ENCODE peak calls at places on chromosomes 12 and 14, in four cellular contexts. E is adrenal gland, D is fibroblast of lung, V is HL-60. F is an unnamed sample.

GRCh38 chr14:96811265-96811664 is 14.1 kb downstream of the VRK1 start:
- DNase-seq in E (no peak), D (peak), V (no peak), F (no peak)

GRCh38 chr12:131101006-131101405 is 147.3 kb downstream of the ADGRD1 start:
- DNase-seq in E (no peak), D (no peak), V (no peak), F (no peak)

GRCh38 chr12:95177201-95177768 is 40.0 kb downstream of the FGD6 start:
- DNase-seq in E (no peak), D (peak), V (no peak), F (no peak)

GRCh38 chr14:22850944-22851790 is 14.8 kb downstream of the MMP14 start:
- DNase-seq in E (peak), D (peak), V (peak), F (no peak)

GRCh38 chr12:64120568-64120967 is 101.5 kb downstream of the KICS2 start:
- DNase-seq in E (no peak), D (no peak), V (no peak), F (no peak)

GRCh38 chr14:56803816-56804535 is 6.3 kb downstream of the OTX2 start:
- DNase-seq in E (no peak), D (no peak), V (no peak), F (no peak)

GRCh38 chr14:71529855-71530254 is 402.4 kb upstream of the RGS6 start:
- DNase-seq in E (peak), D (peak), V (no peak), F (no peak)

GRCh38 chr12:15322164-15323054 is at the start of gene PTPRO:
- DNase-seq in E (no peak), D (peak), V (no peak), F (no peak)

GRCh38 chr12:130967631-130968030 is 13.9 kb downstream of the ADGRD1 start:
- DNase-seq in E (no peak), D (no peak), V (no peak), F (no peak)

GRCh38 chr14:77376380-77376770 is 519 bp downstream of the TMED8 start:
- DNase-seq in E (peak), D (peak), V (peak), F (peak)

GRCh38 chr14:77375973-77376372 is 921 bp downstream of the TMED8 start:
- DNase-seq in E (no peak), D (no peak), V (no peak), F (no peak)

GRCh38 chr14:77376771-77377501 is at the start of the genes SAMD15 and TMED8:
- DNase-seq in E (peak), D (peak), V (peak), F (peak)

GRCh38 chr14:77377502-77377844 is 294 bp downstream of the SAMD15 start:
- DNase-seq in E (no peak), D (no peak), V (no peak), F (no peak)

GRCh38 chr14:77375164-77375950 is 1.5 kb downstream of the TMED8 start:
- DNase-seq in E (no peak), D (no peak), V (peak), F (peak)
- TF ChIP-seq CTCF in E (no peak), D (no peak), V (no peak), F (no peak)

DNA sequence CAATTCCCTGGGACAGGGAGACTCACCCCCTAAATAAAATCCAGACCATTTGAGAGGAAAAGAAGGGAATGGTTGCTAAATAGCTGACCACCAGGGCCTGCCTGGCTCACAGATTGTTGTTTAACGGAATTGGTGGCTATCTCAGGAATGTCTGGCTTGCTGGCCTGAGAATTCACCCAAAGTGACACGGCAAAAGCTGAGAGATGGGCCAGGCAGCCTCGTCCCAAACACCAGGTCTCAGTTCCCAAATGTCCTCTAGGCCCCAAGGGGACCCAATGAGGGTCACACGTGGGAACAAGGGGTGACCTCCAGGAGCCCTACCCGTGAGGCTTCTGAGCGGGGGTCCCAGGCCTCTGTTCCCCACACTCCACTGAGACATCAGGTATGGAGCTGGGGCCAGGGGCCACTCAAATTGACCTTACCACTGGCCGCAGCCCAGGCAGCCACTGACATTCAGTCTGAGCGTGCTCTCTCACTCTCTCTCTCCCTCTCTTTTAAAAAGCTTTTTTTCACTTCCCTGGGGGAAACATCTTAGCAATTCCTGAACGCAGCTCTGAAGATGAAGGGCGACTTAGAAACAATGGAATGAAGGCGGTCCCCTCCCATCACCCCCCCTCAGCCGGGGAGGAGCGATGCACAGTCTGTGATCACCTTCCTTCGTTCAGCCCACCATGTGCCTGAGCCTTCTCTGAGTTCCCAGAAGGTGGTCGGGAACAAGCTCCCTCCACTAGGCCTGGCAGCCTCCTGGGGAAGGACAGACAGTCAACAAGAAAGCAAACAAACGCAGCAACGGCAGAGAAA is 131.2 kb downstream of the SCARB1 start:
- DNase-seq in E (no peak), D (peak), V (no peak), F (no peak)
- TF ChIP-seq CTCF in E (no peak), D (no peak), V (no peak), F (no peak)

GRCh38 chr12:85273411-85274075 is 6.5 kb upstream of the ALX1 start:
- DNase-seq in E (no peak), D (no peak), V (no peak), F (peak)
- TF ChIP-seq CTCF in E (no peak), D (no peak), V (no peak), F (no peak)

DNA sequence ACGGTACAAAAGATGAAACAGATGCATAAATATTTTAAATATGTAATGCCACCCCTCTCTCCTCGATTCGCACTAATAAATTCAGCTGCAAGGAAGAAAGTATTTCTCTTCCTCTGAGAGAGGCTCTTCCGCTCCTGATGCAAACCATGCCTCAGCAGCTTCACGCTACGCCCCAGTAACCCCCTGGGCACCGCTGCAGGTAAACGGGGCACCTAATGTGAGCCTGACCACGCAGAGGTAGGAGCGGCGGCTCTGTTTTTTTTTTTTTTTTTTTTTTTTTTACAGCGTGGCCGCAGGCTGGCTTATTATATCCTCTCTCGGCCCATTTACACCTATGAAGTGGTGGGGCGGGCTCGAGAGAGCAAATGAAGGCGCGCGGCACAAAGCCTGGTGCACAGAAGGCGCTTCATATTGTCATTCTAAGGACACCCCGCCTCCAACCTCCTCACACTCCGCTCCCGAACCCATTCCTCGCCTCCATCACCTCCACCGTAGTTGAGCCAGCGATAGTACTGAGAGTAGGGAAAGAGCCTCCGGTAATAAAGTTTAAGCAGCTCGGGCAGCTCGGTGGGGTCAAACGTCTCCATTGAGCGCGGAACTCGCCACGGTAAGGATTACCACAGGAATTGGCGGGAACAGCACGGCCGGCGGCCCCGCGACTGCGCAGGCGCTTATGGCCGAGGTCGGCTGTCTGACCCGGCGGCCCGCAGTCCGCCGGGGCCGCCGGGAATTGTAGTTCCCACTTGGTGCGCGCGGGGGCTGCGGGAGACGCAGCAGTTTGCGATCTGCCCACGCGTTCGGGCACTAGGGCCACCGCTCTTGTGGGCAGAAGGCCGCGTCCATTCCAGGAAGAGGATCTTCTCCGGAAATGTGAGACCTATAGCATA is at the start of gene PRIM1:
- DNase-seq in E (peak), D (peak), V (peak), F (peak)
- TF ChIP-seq CTCF in E (no peak), D (peak), V (no peak), F (no peak)

GRCh38 chr14:69260979-69261605 is 1.1 kb downstream of the GALNT16 start:
- DNase-seq in E (no peak), D (no peak), V (no peak), F (peak)
- TF ChIP-seq CTCF in E (peak), D (peak), V (no peak), F (peak)

GRCh38 chr14:102071283-102071998 is 15.4 kb downstream of the HSP90AA1 start:
- DNase-seq in E (no peak), D (peak), V (no peak), F (no peak)

GRCh38 chr14:102076793-102077759 is 9.8 kb downstream of the HSP90AA1 start:
- DNase-seq in E (no peak), D (no peak), V (no peak), F (no peak)

GRCh38 chr14:102078344-102078743 is 8.5 kb downstream of the HSP90AA1 start:
- DNase-seq in E (no peak), D (no peak), V (no peak), F (no peak)

GRCh38 chr14:102075155-102075554 is 11.7 kb downstream of the HSP90AA1 start:
- DNase-seq in E (no peak), D (no peak), V (no peak), F (no peak)

GRCh38 chr14:102074415-102074964 is 12.4 kb downstream of the HSP90AA1 start:
- DNase-seq in E (no peak), D (no peak), V (no peak), F (no peak)
- TF ChIP-seq CTCF in E (no peak), D (no peak), V (no peak), F (no peak)

GRCh38 chr12:75623631-75624118 is 112.3 kb upstream of the KRR1 start:
- DNase-seq in E (no peak), D (peak), V (no peak), F (no peak)
- TF ChIP-seq CTCF in E (peak), D (no peak), V (no peak), F (no peak)

GRCh38 chr14:34981743-34982420 is 910 bp upstream of the SRP54 start:
- DNase-seq in E (peak), D (peak), V (peak), F (no peak)
- TF ChIP-seq CTCF in E (peak), D (peak), V (no peak), F (peak)

GRCh38 chr12:53380797-53381738 is 1.1 kb downstream of the SP1 start:
- DNase-seq in E (no peak), D (peak), V (peak), F (no peak)
- TF ChIP-seq CTCF in E (no peak), D (no peak), V (no peak), F (no peak)

DNA sequence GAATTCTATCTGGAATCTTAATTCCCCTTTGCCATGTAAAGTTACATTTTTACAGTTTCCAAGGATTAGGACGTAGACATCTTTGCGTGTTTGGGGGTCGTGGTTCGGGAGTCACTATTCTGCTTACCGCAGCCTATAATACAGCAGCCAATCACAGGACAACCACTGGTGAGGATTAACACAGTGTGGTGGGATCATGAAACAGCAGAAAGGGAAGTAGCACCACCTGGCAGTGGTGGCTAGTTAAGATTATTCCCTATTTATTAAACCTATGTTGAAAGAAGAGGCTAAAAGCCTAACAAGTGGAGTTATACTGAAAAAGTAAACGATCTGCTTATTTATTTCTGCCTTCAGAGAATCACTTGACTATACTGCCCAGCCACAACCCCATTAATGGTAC is 71.7 kb downstream of the IPO8 start:
- DNase-seq in E (no peak), D (no peak), V (no peak), F (no peak)
- TF ChIP-seq CTCF in E (no peak), D (no peak), V (no peak), F (no peak)

F was measured in GM10248.